ENCODE peak calls at places on chromosome 3, in five cellular contexts. J, R, K, G and D are unnamed samples.
A peak's percentile ranks its signal among the peaks of the same experiment; 100 is the strongest.

GRCh38 chr3:45491344-45491743 is 103.0 kb downstream of the LARS2 start:
- DNase-seq in J (no peak), R (no peak), K (no peak), G (no peak), D (peak; percentile 29)

GRCh38 chr3:193727089-193727488 is 134.1 kb downstream of the OPA1 start:
- DNase-seq in J (no peak), R (no peak), K (no peak), G (no peak), D (no peak)

GRCh38 chr3:4284865-4285264 is 18.3 kb upstream of the SETMAR start:
- DNase-seq in J (no peak), R (no peak), K (no peak), G (no peak), D (no peak)

GRCh38 chr3:12451481-12451880 is 32.8 kb upstream of the TSEN2 start:
- DNase-seq in J (no peak), R (no peak), K (no peak), G (no peak), D (no peak)

GRCh38 chr3:49358217-49358883 is at the start of gene GPX1:
- DNase-seq in J (peak; percentile 98), R (peak; percentile 51), K (peak; percentile 90), G (peak; percentile 97), D (peak; percentile 91)

GRCh38 chr3:66035763-66036477 is 2.8 kb downstream of the MAGI1 start:
- DNase-seq in J (no peak), R (no peak), K (no peak), G (no peak), D (no peak)

GRCh38 chr3:16350041-16350952 is 85.3 kb downstream of the OXNAD1 start:
- DNase-seq in J (no peak), R (no peak), K (peak; percentile 58), G (no peak), D (no peak)

GRCh38 chr3:12998648-12999047 is 74.6 kb downstream of the IQSEC1 start:
- DNase-seq in J (no peak), R (no peak), K (no peak), G (no peak), D (no peak)

GRCh38 chr3:133404925-133405324 is 5.1 kb downstream of the BFSP2 start:
- DNase-seq in J (no peak), R (no peak), K (no peak), G (no peak), D (no peak)

GRCh38 chr3:185737740-185738680 is 86.8 kb downstream of the IGF2BP2 start:
- DNase-seq in J (peak; percentile 32), R (no peak), K (no peak), G (no peak), D (no peak)

GRCh38 chr3:159947220-159947619 is 41.4 kb upstream of the IL12A start:
- DNase-seq in J (no peak), R (no peak), K (peak; percentile 61), G (no peak), D (no peak)

GRCh38 chr3:23676093-23676492 is 129.7 kb upstream of the UBE2E1 start:
- DNase-seq in J (peak; percentile 41), R (no peak), K (no peak), G (no peak), D (no peak)

GRCh38 chr3:197363553-197364409 is 65.4 kb upstream of the DLG1 start:
- DNase-seq in J (no peak), R (no peak), K (no peak), G (no peak), D (no peak)

GRCh38 chr3:180804871-180805430 is 107.5 kb upstream of the FXR1 start:
- DNase-seq in J (peak; percentile 23), R (no peak), K (no peak), G (peak; percentile 35), D (peak; percentile 36)

GRCh38 chr3:146241523-146242240 is 9.2 kb downstream of the PLSCR4 start:
- DNase-seq in J (no peak), R (no peak), K (no peak), G (no peak), D (no peak)

GRCh38 chr3:188526057-188526456 is 372.1 kb downstream of the LPP start:
- DNase-seq in J (peak; percentile 39), R (no peak), K (no peak), G (no peak), D (no peak)

GRCh38 chr3:16290007-16290826 is 25.2 kb downstream of the OXNAD1 start:
- DNase-seq in J (peak; percentile 73), R (peak; percentile 35), K (peak; percentile 21), G (peak; percentile 46), D (peak; percentile 25)

GRCh38 chr3:24470277-24470676 is 24.4 kb downstream of the THRB start:
- DNase-seq in J (peak; percentile 37), R (no peak), K (no peak), G (no peak), D (no peak)

GRCh38 chr3:196688349-196688748 is 23.7 kb downstream of the CEP19 start:
- DNase-seq in J (no peak), R (no peak), K (peak; percentile 3), G (peak; percentile 63), D (peak; percentile 33)

GRCh38 chr3:178079966-178080365 is 456.3 kb upstream of the KCNMB2 start:
- DNase-seq in J (no peak), R (no peak), K (no peak), G (no peak), D (no peak)

GRCh38 chr3:25783661-25784512 is 644 bp upstream of the NGLY1 start:
- DNase-seq in J (peak; percentile 31), R (no peak), K (no peak), G (peak; percentile 65), D (peak; percentile 18)

GRCh38 chr3:125110016-125110875 is 54.4 kb upstream of the HEG1 start:
- DNase-seq in J (peak; percentile 87), R (no peak), K (peak; percentile 92), G (no peak), D (peak; percentile 76)

GRCh38 chr3:122245513-122246174 is 62.2 kb downstream of the CASR start:
- DNase-seq in J (peak; percentile 27), R (no peak), K (peak; percentile 30), G (no peak), D (peak; percentile 12)

GRCh38 chr3:59016930-59017616 is 32.8 kb downstream of the CFAP20DC start:
- DNase-seq in J (no peak), R (no peak), K (no peak), G (no peak), D (no peak)

GRCh38 chr3:147538034-147538433 is 128.9 kb downstream of the ZIC1 start:
- DNase-seq in J (no peak), R (no peak), K (no peak), G (no peak), D (no peak)

GRCh38 chr3:141094851-141095545 is 43.9 kb downstream of the SPSB4 start:
- DNase-seq in J (no peak), R (no peak), K (no peak), G (peak; percentile 91), D (no peak)

GRCh38 chr3:12178091-12178820 is 19.5 kb upstream of the TIMP4 start:
- DNase-seq in J (peak; percentile 80), R (no peak), K (no peak), G (peak; percentile 64), D (no peak)

GRCh38 chr3:144121661-144122060 is 150.0 kb downstream of the DIPK2A start:
- DNase-seq in J (no peak), R (no peak), K (no peak), G (no peak), D (no peak)

GRCh38 chr3:44954962-44955361 is 21.0 kb downstream of the ZDHHC3 start:
- DNase-seq in J (peak; percentile 94), R (no peak), K (no peak), G (no peak), D (peak; percentile 12)

GRCh38 chr3:31968391-31968926 is 12.6 kb downstream of the OSBPL10 start:
- DNase-seq in J (peak; percentile 65), R (no peak), K (no peak), G (no peak), D (no peak)

GRCh38 chr3:8987673-8988655 is 24.7 kb upstream of the RAD18 start:
- DNase-seq in J (peak; percentile 75), R (peak; percentile 10), K (no peak), G (peak; percentile 68), D (peak; percentile 55)

GRCh38 chr3:141498592-141499223 is 11.9 kb downstream of the RASA2 start:
- DNase-seq in J (no peak), R (peak; percentile 76), K (no peak), G (peak; percentile 44), D (no peak)

GRCh38 chr3:196048922-196049566 is 32.8 kb downstream of the TFRC start:
- DNase-seq in J (no peak), R (no peak), K (no peak), G (no peak), D (no peak)

GRCh38 chr3:182920515-182921084 is 59.7 kb downstream of the DCUN1D1 start:
- DNase-seq in J (peak; percentile 12), R (no peak), K (no peak), G (no peak), D (no peak)

GRCh38 chr3:156449712-156450574 is 105.0 kb downstream of the SSR3 start:
- DNase-seq in J (peak; percentile 64), R (no peak), K (no peak), G (no peak), D (peak; percentile 46)
- TF ChIP-seq CTCF in J (peak; percentile 82), R (peak; percentile 39), K (peak; percentile 62), G (peak; percentile 51), D (peak; percentile 35)

GRCh38 chr3:135514064-135514455 is 451.5 kb upstream of the PPP2R3A start:
- DNase-seq in J (no peak), R (no peak), K (no peak), G (no peak), D (no peak)

GRCh38 chr3:135513106-135514063 is 452.1 kb upstream of the PPP2R3A start:
- DNase-seq in J (peak; percentile 8), R (no peak), K (peak; percentile 15), G (no peak), D (peak; percentile 53)

GRCh38 chr3:135516143-135516542 is 449.4 kb upstream of the PPP2R3A start:
- DNase-seq in J (peak; percentile 19), R (no peak), K (no peak), G (no peak), D (no peak)
- H3K27ac ChIP-seq in J (no peak overlapping the region), R (no peak overlapping the region), K (no peak overlapping the region), G (no peak overlapping the region), D (no peak overlapping the region)

GRCh38 chr3:41447701-41448100 is 248.4 kb downstream of the CTNNB1 start:
- DNase-seq in J (no peak), R (no peak), K (no peak), G (no peak), D (no peak)

GRCh38 chr3:41448396-41448795 is 249.1 kb downstream of the CTNNB1 start:
- DNase-seq in J (no peak), R (no peak), K (no peak), G (no peak), D (no peak)

GRCh38 chr3:41450416-41451231 is 251.3 kb downstream of the CTNNB1 start:
- DNase-seq in J (peak; percentile 44), R (no peak), K (no peak), G (no peak), D (no peak)
- TF ChIP-seq CTCF in J (peak; percentile 55), R (no peak), K (no peak), G (no peak), D (no peak)

DNA sequence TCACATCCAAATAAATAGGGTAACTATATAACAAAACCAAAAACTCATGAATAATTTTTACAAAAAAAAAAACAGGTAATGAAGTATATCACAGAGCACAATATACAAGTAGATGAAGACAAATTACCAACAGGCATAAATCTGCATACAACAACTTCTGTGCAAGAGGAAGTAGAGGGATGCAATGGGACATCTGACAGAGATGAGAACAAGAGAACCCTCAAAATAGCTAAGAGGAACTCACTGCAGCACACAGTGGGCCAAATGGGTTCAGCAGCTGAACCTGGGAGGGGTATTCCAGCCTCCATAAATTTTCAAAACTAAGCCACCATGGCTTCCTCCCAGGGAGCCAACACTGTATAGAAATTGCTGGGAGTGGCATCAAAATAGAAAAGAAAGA is 9.6 kb upstream of the BTLA start:
- DNase-seq in J (no peak), R (no peak), K (no peak), G (no peak), D (no peak)
- H3K27ac ChIP-seq in J (no peak overlapping the region), R (no peak overlapping the region), K (no peak overlapping the region), G (no peak overlapping the region), D (no peak overlapping the region)